ENCODE peak calls at places on chromosomes 6 and 20, in five cellular contexts. W, K, Q, Z and X are unnamed samples.

GRCh38 chr6:51045548-51045947 is 226.9 kb downstream of the TFAP2B start:
- DNase-seq in Z (no peak), K (no peak), Q (no peak), W (no peak), X (no peak)

GRCh38 chr6:79466222-79466834 is 70.9 kb downstream of the LCA5 start:
- DNase-seq in Q (peak), K (peak), W (no peak), Z (peak), X (peak)

GRCh38 chr20:58229198-58229802 is 847 bp upstream of the ANKRD60 start:
- DNase-seq in Q (peak), Z (no peak), K (no peak), W (no peak), X (no peak)

GRCh38 chr20:50378170-50379000 is 131.8 kb upstream of the PTPN1 start:
- DNase-seq in Z (no peak), K (no peak), W (no peak), Q (no peak), X (no peak)

GRCh38 chr20:50285376-50286173 is 94.9 kb downstream of the CEBPB start:
- DNase-seq in W (no peak), Q (peak), Z (peak), K (no peak), X (no peak)

GRCh38 chr6:70118670-70119069 is 184.2 kb downstream of the COL9A1 start:
- DNase-seq in Z (no peak), Q (peak), W (no peak), K (no peak), X (no peak)

GRCh38 chr6:168105813-168106660 is 27.0 kb upstream of the FRMD1 start:
- DNase-seq in W (no peak), K (no peak), Q (peak), Z (no peak), X (no peak)

GRCh38 chr6:27091661-27092315 is 155.7 kb upstream of the PRSS16 start:
- DNase-seq in Z (peak), Q (peak), W (no peak), K (peak), X (peak)

GRCh38 chr6:11852061-11852619 is 73.5 kb upstream of the ADTRP start:
- DNase-seq in K (no peak), Z (no peak), Q (no peak), W (no peak), X (no peak)

GRCh38 chr6:144840619-144841018 is 555.5 kb downstream of the UTRN start:
- DNase-seq in Z (no peak), Q (peak), K (no peak), W (no peak), X (no peak)

GRCh38 chr6:4516206-4516605 is 260.0 kb upstream of the CDYL start:
- DNase-seq in Q (no peak), Z (no peak), W (no peak), K (no peak), X (no peak)

GRCh38 chr6:122405417-122405816 is 6.0 kb downstream of the HSF2 start:
- DNase-seq in Z (no peak), Q (no peak), K (no peak), W (no peak), X (no peak)

GRCh38 chr6:113595921-113596376 is 261.2 kb upstream of the MARCKS start:
- DNase-seq in K (no peak), Z (peak), W (no peak), Q (no peak), X (no peak)

GRCh38 chr20:4041748-4042411 is 26.5 kb upstream of the RNF24 start:
- DNase-seq in Z (peak), W (no peak), Q (peak), K (no peak), X (peak)

GRCh38 chr6:30053682-30054081 is 7.4 kb upstream of the POLR1H start:
- DNase-seq in K (no peak), W (no peak), Z (no peak), Q (no peak), X (no peak)

GRCh38 chr6:41039060-41039998 is at the start of gene UNC5CL:
- DNase-seq in W (peak), Z (peak), K (no peak), Q (peak), X (peak)

GRCh38 chr6:12567682-12568081 is 148.9 kb upstream of the PHACTR1 start:
- DNase-seq in Z (no peak), W (no peak), K (no peak), Q (no peak), X (no peak)

GRCh38 chr6:39496951-39497350 is 174.4 kb upstream of the KCNK16 start:
- DNase-seq in Z (peak), K (no peak), Q (no peak), W (no peak), X (no peak)

GRCh38 chr6:26457407-26457795 is 354 bp upstream of the BTN2A1 start:
- DNase-seq in K (no peak), Q (peak), Z (no peak), W (no peak), X (no peak)

GRCh38 chr20:46955601-46956556 is 61.2 kb downstream of the EYA2 start:
- DNase-seq in Z (peak), K (no peak), Q (no peak), W (no peak), X (no peak)

GRCh38 chr6:124753562-124753961 is 208.7 kb upstream of the RNF217 start:
- DNase-seq in K (no peak), Z (no peak), Q (no peak), W (no peak), X (no peak)

GRCh38 chr6:50602191-50602810 is 111.0 kb upstream of the TFAP2D start:
- DNase-seq in K (peak), Q (no peak), Z (peak), W (no peak), X (no peak)

GRCh38 chr6:110341671-110342304 is 16.4 kb downstream of the METTL24 start:
- DNase-seq in W (peak), Q (peak), K (no peak), Z (peak), X (no peak)

GRCh38 chr6:21144928-21145327 is 448.6 kb upstream of the SOX4 start:
- DNase-seq in K (no peak), Q (no peak), W (no peak), Z (no peak), X (peak)

GRCh38 chr6:132017921-132018320 is 66.7 kb upstream of the CCN2 start:
- DNase-seq in Z (no peak), W (no peak), Q (no peak), K (no peak), X (no peak)

GRCh38 chr20:48294196-48294595 is 508.9 kb upstream of the SULF2 start:
- DNase-seq in W (no peak), K (no peak), Q (no peak), Z (no peak), X (peak)

GRCh38 chr6:170221052-170221752 is 69.7 kb downstream of the DLL1 start:
- DNase-seq in Z (no peak), Q (peak), W (no peak), K (no peak), X (no peak)

GRCh38 chr20:36344517-36345132 is 38.5 kb downstream of the DLGAP4 start:
- DNase-seq in Q (peak), W (no peak), K (no peak), Z (peak), X (peak)

GRCh38 chr20:47382746-47383145 is 26.2 kb upstream of the ZMYND8 start:
- DNase-seq in Q (no peak), K (no peak), Z (no peak), W (no peak), X (no peak)

GRCh38 chr6:26493258-26493657 is 6.8 kb upstream of the BTN1A1 start:
- DNase-seq in Q (no peak), W (no peak), Z (no peak), K (no peak), X (peak)

GRCh38 chr6:100283288-100283687 is 181.4 kb downstream of the SIM1 start:
- DNase-seq in Q (no peak), Z (peak), K (no peak), W (no peak), X (no peak)

GRCh38 chr6:163573503-163574179 is 159.1 kb downstream of the QKI start:
- DNase-seq in K (no peak), Q (no peak), Z (no peak), W (no peak), X (peak)

GRCh38 chr6:7529141-7529540 is 12.3 kb upstream of the DSP start:
- DNase-seq in Q (no peak), W (no peak), Z (no peak), K (no peak), X (no peak)

GRCh38 chr6:132041706-132042105 is 90.5 kb upstream of the CCN2 start:
- DNase-seq in Q (no peak), Z (no peak), K (no peak), W (no peak), X (no peak)

GRCh38 chr20:54984104-54984448 is 508.7 kb downstream of the DOK5 start:
- DNase-seq in Z (no peak), Q (no peak), W (no peak), K (no peak), X (no peak)